ENCODE peak calls at places on chromosomes 4 and X, in ten cellular contexts. K is GM04504; A is KBM-7; T is naive B cell; H is PC-9; N is activated naive CD4-positive, alpha-beta T cell; J is central memory CD8-positive, alpha-beta T cell; Q is DMS79; C is nephron progenitor cell; O is AG10803. D is an unnamed sample.

GRCh38 chrX:78111140-78111931 is 7.3 kb downstream of the PGK1 start:
- DNase-seq in A (no peak), K (no peak), O (no peak), Q (no peak), T (no peak), N (no peak), H (no peak), C (no peak), J (no peak), D (no peak)

GRCh38 chr4:168803727-168804126 is 206.3 kb downstream of the CBR4 start:
- DNase-seq in A (no peak), C (peak), K (no peak), O (peak), T (no peak), H (no peak), J (no peak), N (no peak), Q (no peak), D (no peak)

GRCh38 chr4:113474017-113474416 is 287.5 kb downstream of the CAMK2D start:
- DNase-seq in C (no peak), A (no peak), N (no peak), Q (no peak), K (peak), T (no peak), H (peak), O (peak), J (no peak), D (no peak)

GRCh38 chrX:14095702-14096101 is 66.0 kb upstream of the GEMIN8 start:
- DNase-seq in O (peak), Q (no peak), T (peak), N (no peak), K (peak), A (peak), C (peak), J (peak), H (no peak), D (peak)

GRCh38 chr4:105710012-105710600 is 1.5 kb downstream of the GSTCD start:
- DNase-seq in A (no peak), N (no peak), J (no peak), O (no peak), H (no peak), K (no peak), C (peak), Q (no peak), T (no peak), D (no peak)

GRCh38 chr4:103787057-103787456 is 67.3 kb upstream of the TACR3 start:
- DNase-seq in K (no peak), C (no peak), J (no peak), A (no peak), Q (no peak), T (no peak), O (no peak), N (no peak), H (no peak), D (no peak)

GRCh38 chrX:68710870-68711576 is 63.6 kb downstream of the STARD8 start:
- DNase-seq in T (no peak), H (peak), J (no peak), Q (no peak), K (no peak), N (no peak), O (peak), A (peak), C (peak), D (no peak)

GRCh38 chrX:2150722-2151121 is 350.1 kb downstream of the DHRSX start:
- DNase-seq in O (no peak), N (no peak), H (no peak), T (no peak), K (no peak), A (no peak), Q (no peak), J (no peak), C (no peak), D (no peak)

GRCh38 chr4:156347412-156348075 is 393.9 kb upstream of the CTSO start:
- DNase-seq in K (no peak), A (no peak), J (no peak), O (peak), H (peak), Q (no peak), C (no peak), T (no peak), N (no peak), D (no peak)

GRCh38 chrX:85244411-85245210 is 820 bp downstream of the ZNF711 start:
- DNase-seq in A (peak), Q (no peak), O (peak), H (no peak), K (no peak), N (no peak), J (no peak), T (no peak), C (peak), D (no peak)

GRCh38 chrX:150897371-150898319 is 823 bp downstream of the CD99L2 start:
- DNase-seq in Q (no peak), T (peak), C (peak), H (no peak), J (peak), K (no peak), O (peak), A (peak), N (no peak), D (no peak)

GRCh38 chrX:57286507-57287251 is at the start of gene FAAH2:
- DNase-seq in H (peak), N (peak), J (peak), T (no peak), A (peak), C (peak), K (no peak), Q (peak), O (no peak), D (peak)

GRCh38 chr4:98994474-98995182 is 893 bp upstream of the METAP1 start:
- DNase-seq in O (peak), T (no peak), A (no peak), C (no peak), N (no peak), H (no peak), J (no peak), K (peak), Q (no peak), D (no peak)

GRCh38 chr4:98794565-98795205 is 134.2 kb downstream of the EIF4E start:
- DNase-seq in T (no peak), C (no peak), Q (no peak), N (no peak), O (peak), K (peak), H (peak), J (no peak), A (no peak), D (no peak)

GRCh38 chr4:67746797-67747495 is 7.2 kb downstream of the GNRHR start:
- DNase-seq in K (no peak), O (peak), T (peak), H (no peak), A (peak), Q (no peak), C (no peak), N (no peak), J (no peak), D (peak)

GRCh38 chr4:14111730-14112171 is 484.2 kb upstream of the BOD1L1 start:
- DNase-seq in A (peak), O (peak), H (peak), C (no peak), J (no peak), Q (no peak), N (no peak), K (peak), T (no peak), D (no peak)

GRCh38 chr4:81260443-81261102 is 45.6 kb upstream of the PRKG2 start:
- DNase-seq in Q (no peak), T (no peak), N (no peak), J (no peak), H (no peak), A (peak), K (no peak), O (no peak), C (peak), D (no peak)

GRCh38 chrX:13658602-13659001 is 5.7 kb downstream of the TCEANC start:
- DNase-seq in C (no peak), J (no peak), H (peak), K (no peak), T (peak), Q (no peak), O (peak), N (no peak), A (peak), D (no peak)

GRCh38 chrX:45801554-45801953 is 600.9 kb upstream of the DIPK2B start:
- DNase-seq in H (no peak), T (no peak), J (peak), C (no peak), K (no peak), O (peak), N (no peak), A (peak), Q (no peak), D (no peak)

GRCh38 chr4:87005690-87006461 is 71.1 kb downstream of the AFF1 start:
- DNase-seq in A (peak), O (peak), H (no peak), K (peak), C (no peak), N (no peak), Q (peak), J (peak), T (peak), D (peak)

GRCh38 chr4:8662776-8663175 is 70.2 kb downstream of the CPZ start:
- DNase-seq in A (no peak), K (no peak), C (no peak), H (no peak), N (no peak), Q (no peak), O (no peak), T (no peak), J (no peak), D (no peak)

GRCh38 chrX:9467751-9468150 is 2.9 kb downstream of the TBL1X start:
- DNase-seq in A (no peak), T (no peak), C (peak), H (no peak), Q (no peak), O (no peak), N (no peak), J (no peak), K (no peak), D (no peak)

GRCh38 chr4:8779371-8779988 is 92.2 kb downstream of the HMX1 start:
- DNase-seq in N (no peak), C (peak), T (no peak), J (no peak), K (no peak), A (no peak), O (no peak), Q (no peak), H (no peak), D (no peak)

GRCh38 chr4:126364290-126364978 is 1049.7 kb downstream of the FAT4 start:
- DNase-seq in C (no peak), T (no peak), O (peak), H (no peak), Q (no peak), N (no peak), A (no peak), K (no peak), J (no peak), D (no peak)

GRCh38 chr4:66633472-66633871 is 911.8 kb downstream of the CENPC start:
- DNase-seq in K (no peak), A (no peak), H (no peak), O (no peak), J (no peak), N (no peak), C (no peak), Q (no peak), T (no peak), D (no peak)

GRCh38 chr4:83180469-83180968 is 66.0 kb upstream of the PLAC8 start:
- DNase-seq in T (no peak), O (no peak), A (peak), C (no peak), Q (no peak), J (no peak), N (no peak), H (no peak), K (no peak), D (peak)

GRCh38 chr4:3313139-3313538 is 20.3 kb downstream of the RGS12 start:
- DNase-seq in Q (no peak), K (no peak), J (no peak), A (no peak), O (no peak), T (no peak), H (no peak), C (no peak), N (no peak), D (no peak)

GRCh38 chr4:14652522-14652921 is 349.8 kb upstream of the CPEB2 start:
- DNase-seq in J (no peak), C (no peak), T (no peak), A (no peak), H (no peak), K (no peak), O (no peak), Q (no peak), N (no peak), D (no peak)

GRCh38 chr4:57077550-57078311 is 32.5 kb downstream of the IGFBP7 start:
- DNase-seq in A (no peak), Q (no peak), O (peak), K (no peak), N (no peak), J (no peak), C (no peak), T (no peak), H (peak), D (no peak)

GRCh38 chr4:42480774-42481173 is 83.5 kb downstream of the SHISA3 start:
- DNase-seq in C (no peak), Q (no peak), H (no peak), A (no peak), K (no peak), T (no peak), O (no peak), N (no peak), J (no peak), D (no peak)

GRCh38 chrX:23803931-23804381 is 21.0 kb downstream of the SAT1 start:
- DNase-seq in O (peak), J (no peak), H (peak), Q (no peak), A (no peak), N (no peak), C (no peak), K (no peak), T (no peak), D (no peak)

GRCh38 chr4:47945930-47946726 is 31.7 kb upstream of the NFXL1 start:
- DNase-seq in T (no peak), J (no peak), O (no peak), K (no peak), C (no peak), H (no peak), A (no peak), N (no peak), Q (no peak), D (no peak)

GRCh38 chr4:53346920-53347852 is 18.7 kb downstream of the SCFD2 start:
- DNase-seq in T (no peak), A (no peak), K (peak), N (no peak), J (no peak), H (no peak), C (no peak), Q (no peak), O (peak), D (no peak)

GRCh38 chrX:53116101-53116500 is 22.2 kb downstream of the KANTR start:
- DNase-seq in H (no peak), O (peak), C (no peak), K (no peak), N (no peak), Q (no peak), T (no peak), J (no peak), A (no peak), D (no peak)

GRCh38 chrX:23503835-23504539 is 163.3 kb upstream of the PRDX4 start:
- DNase-seq in J (no peak), K (peak), H (peak), A (no peak), T (no peak), C (no peak), N (no peak), O (peak), Q (no peak), D (no peak)

GRCh38 chr4:167031534-167032156 is 202.6 kb downstream of the SPOCK3 start:
- DNase-seq in H (no peak), T (no peak), N (no peak), C (no peak), A (no peak), K (no peak), O (no peak), J (no peak), Q (no peak), D (no peak)

GRCh38 chr4:85246055-85246454 is 228.9 kb upstream of the ARHGAP24 start:
- DNase-seq in J (no peak), T (no peak), A (no peak), O (no peak), K (no peak), Q (no peak), N (no peak), H (no peak), C (no peak), D (no peak)

GRCh38 chr4:177391953-177392352 is 50.3 kb downstream of the AGA start:
- DNase-seq in N (no peak), K (no peak), T (no peak), C (no peak), A (no peak), H (no peak), J (no peak), O (no peak), Q (no peak), D (no peak)

D was measured in GM12878.